ENCODE peak calls at places on chromosomes 6 and 20, in six cellular contexts. One of them, this sample, is unnamed.
A peak's percentile ranks its signal among the peaks of the same experiment; 100 is the strongest.

GRCh38 chr6:155177369-155177961 is 86.3 kb upstream of the CLDN20 start:
- DNase-seq in OCI-LY7: peak; percentile 86
- DNase-seq in thoracic aorta: no peak
- DNase-seq in skeletal muscle cell: no peak
- DNase-seq in LoVo: peak; percentile 59
- DNase-seq in progenitor cell of endocrine pancreas: no peak
- DNase-seq in this sample: peak; percentile 63

GRCh38 chr6:104711371-104711770 is 148.3 kb downstream of the HACE1 start:
- DNase-seq in LoVo: no peak
- DNase-seq in progenitor cell of endocrine pancreas: no peak
- DNase-seq in skeletal muscle cell: peak; percentile 85
- DNase-seq in thoracic aorta: no peak
- DNase-seq in OCI-LY7: no peak
- DNase-seq in this sample: no peak

GRCh38 chr6:90202156-90202555 is 94.5 kb downstream of the BACH2 start:
- DNase-seq in LoVo: no peak
- DNase-seq in OCI-LY7: no peak
- DNase-seq in skeletal muscle cell: no peak
- DNase-seq in thoracic aorta: no peak
- DNase-seq in progenitor cell of endocrine pancreas: no peak
- DNase-seq in this sample: no peak

GRCh38 chr6:158708239-158708638 is 58.4 kb downstream of the SYTL3 start:
- DNase-seq in progenitor cell of endocrine pancreas: no peak
- DNase-seq in LoVo: no peak
- DNase-seq in OCI-LY7: no peak
- DNase-seq in thoracic aorta: no peak
- DNase-seq in skeletal muscle cell: no peak
- DNase-seq in this sample: no peak

GRCh38 chr6:13703496-13703895 is 8.1 kb downstream of the RANBP9 start:
- DNase-seq in LoVo: no peak
- DNase-seq in OCI-LY7: no peak
- DNase-seq in thoracic aorta: no peak
- DNase-seq in skeletal muscle cell: no peak
- DNase-seq in progenitor cell of endocrine pancreas: no peak
- DNase-seq in this sample: no peak

GRCh38 chr6:32843321-32843978 is 397 bp downstream of the PSMB8 start:
- DNase-seq in progenitor cell of endocrine pancreas: no peak
- DNase-seq in thoracic aorta: no peak
- DNase-seq in OCI-LY7: peak; percentile 55
- DNase-seq in skeletal muscle cell: no peak
- DNase-seq in LoVo: no peak
- DNase-seq in this sample: peak; percentile 15

GRCh38 chr20:859661-860294 is 26.3 kb downstream of the FAM110A start:
- DNase-seq in LoVo: no peak
- DNase-seq in progenitor cell of endocrine pancreas: no peak
- DNase-seq in thoracic aorta: no peak
- DNase-seq in skeletal muscle cell: no peak
- DNase-seq in OCI-LY7: no peak
- DNase-seq in this sample: no peak

GRCh38 chr20:44402391-44403193 is 47.1 kb downstream of the HNF4A start:
- DNase-seq in thoracic aorta: no peak
- DNase-seq in skeletal muscle cell: no peak
- DNase-seq in OCI-LY7: no peak
- DNase-seq in progenitor cell of endocrine pancreas: no peak
- DNase-seq in LoVo: no peak
- DNase-seq in this sample: no peak

GRCh38 chr6:105263685-105264298 is 84.0 kb upstream of the POPDC3 start:
- DNase-seq in progenitor cell of endocrine pancreas: no peak
- DNase-seq in OCI-LY7: no peak
- DNase-seq in LoVo: no peak
- DNase-seq in thoracic aorta: no peak
- DNase-seq in skeletal muscle cell: no peak
- DNase-seq in this sample: no peak

GRCh38 chr6:165729307-165729936 is 66.4 kb upstream of the PDE10A start:
- DNase-seq in OCI-LY7: peak; percentile 34
- DNase-seq in LoVo: peak; percentile 8
- DNase-seq in progenitor cell of endocrine pancreas: no peak
- DNase-seq in thoracic aorta: no peak
- DNase-seq in skeletal muscle cell: no peak
- DNase-seq in this sample: peak; percentile 49

GRCh38 chr6:139903411-139904157 is 529.1 kb upstream of the CITED2 start:
- DNase-seq in LoVo: no peak
- DNase-seq in progenitor cell of endocrine pancreas: no peak
- DNase-seq in thoracic aorta: no peak
- DNase-seq in skeletal muscle cell: no peak
- DNase-seq in OCI-LY7: no peak
- DNase-seq in this sample: peak; percentile 41

GRCh38 chr6:109308018-109308492 is 74.2 kb downstream of the CD164 start:
- DNase-seq in OCI-LY7: no peak
- DNase-seq in progenitor cell of endocrine pancreas: no peak
- DNase-seq in thoracic aorta: peak; percentile 87
- DNase-seq in LoVo: peak; percentile 57
- DNase-seq in skeletal muscle cell: peak; percentile 51
- DNase-seq in this sample: no peak

GRCh38 chr6:44715925-44716324 is 328.4 kb downstream of the CDC5L start:
- DNase-seq in OCI-LY7: no peak
- DNase-seq in skeletal muscle cell: no peak
- DNase-seq in progenitor cell of endocrine pancreas: no peak
- DNase-seq in thoracic aorta: no peak
- DNase-seq in LoVo: no peak
- DNase-seq in this sample: no peak

GRCh38 chr6:110826236-110827129 is 11.2 kb upstream of the CDK19 start:
- DNase-seq in thoracic aorta: no peak
- DNase-seq in skeletal muscle cell: no peak
- DNase-seq in progenitor cell of endocrine pancreas: no peak
- DNase-seq in LoVo: no peak
- DNase-seq in OCI-LY7: no peak
- DNase-seq in this sample: no peak